ENCODE peak calls at places on chromosomes 6 and 20, in five cellular contexts. U is Peyer's patch, H is kidney epithelial cell, Q is mammary epithelial cell, D is neural crest cell. N is an unnamed sample.

GRCh38 chr6:48426636-48427035 is 315.6 kb upstream of the PTCHD4 start:
- DNase-seq in Q (peak), D (no peak), H (peak), U (no peak), N (no peak)

GRCh38 chr6:27293436-27294152 is 18.5 kb downstream of the POM121L2 start:
- DNase-seq in U (no peak), D (peak), Q (peak), H (no peak), N (peak)

GRCh38 chr20:51610761-51611624 is 68.5 kb upstream of the NFATC2 start:
- DNase-seq in Q (no peak), U (no peak), H (no peak), D (no peak), N (no peak)

GRCh38 chr6:87261534-87261933 is 60.9 kb upstream of the SMIM8 start:
- DNase-seq in U (no peak), D (no peak), Q (no peak), H (no peak), N (no peak)

GRCh38 chr20:50027611-50028105 is 44.9 kb downstream of the SNAI1 start:
- DNase-seq in H (peak), U (no peak), Q (peak), D (no peak), N (no peak)

GRCh38 chr6:79373246-79373645 is 138.8 kb upstream of the HMGN3 start:
- DNase-seq in D (no peak), H (no peak), U (no peak), Q (no peak), N (no peak)

GRCh38 chr6:56594699-56595098 is 48.0 kb downstream of the DST start:
- DNase-seq in U (no peak), H (no peak), Q (no peak), D (no peak), N (no peak)

GRCh38 chr6:136751478-136751956 is 40.8 kb downstream of the MAP3K5 start:
- DNase-seq in Q (no peak), H (no peak), U (no peak), D (no peak), N (no peak)

GRCh38 chr6:155315516-155315871 is 1.2 kb upstream of the TFB1M start:
- DNase-seq in D (no peak), U (no peak), Q (peak), H (no peak), N (no peak)

GRCh38 chr6:2744206-2744771 is 6.4 kb downstream of the MYLK4 start:
- DNase-seq in Q (no peak), H (no peak), U (no peak), D (no peak), N (no peak)

GRCh38 chr6:104325341-104326172 is 534.2 kb downstream of the HACE1 start:
- DNase-seq in U (no peak), Q (peak), D (peak), H (no peak), N (no peak)

GRCh38 chr20:884983-885952 is 30.9 kb downstream of the ANGPT4 start:
- DNase-seq in D (peak), H (no peak), Q (peak), U (no peak), N (peak)

GRCh38 chr6:128495536-128496333 is 24.7 kb downstream of the PTPRK start:
- DNase-seq in U (no peak), Q (no peak), D (no peak), H (no peak), N (no peak)

GRCh38 chr6:95518630-95519227 is 58.6 kb upstream of the MANEA start:
- DNase-seq in Q (no peak), D (no peak), U (no peak), H (no peak), N (no peak)

GRCh38 chr6:64672131-64672530 is 1034.9 kb downstream of the EYS start:
- DNase-seq in Q (no peak), D (no peak), U (no peak), H (no peak), N (no peak)

GRCh38 chr6:10406556-10406955 is 8.3 kb downstream of the TFAP2A start:
- DNase-seq in H (no peak), Q (peak), D (no peak), U (no peak), N (no peak)

GRCh38 chr20:12699374-12700228 is 309.2 kb upstream of the SPTLC3 start:
- DNase-seq in D (no peak), H (no peak), U (no peak), Q (peak), N (no peak)

GRCh38 chr6:37759221-37760154 is 60.0 kb upstream of the ZFAND3 start:
- DNase-seq in D (no peak), H (no peak), Q (no peak), U (no peak), N (no peak)

GRCh38 chr6:133587841-133588240 is 301.1 kb upstream of the TCF21 start:
- DNase-seq in Q (no peak), U (no peak), D (no peak), H (no peak), N (no peak)

GRCh38 chr6:2667617-2668016 is 83.1 kb downstream of the MYLK4 start:
- DNase-seq in Q (no peak), H (no peak), U (no peak), D (no peak), N (no peak)

GRCh38 chr6:154961141-154961540 is 34.0 kb upstream of the TIAM2 start:
- DNase-seq in Q (no peak), U (no peak), H (no peak), D (no peak), N (no peak)

GRCh38 chr20:6831461-6831860 is 64.0 kb downstream of the BMP2 start:
- DNase-seq in Q (no peak), D (no peak), H (no peak), U (no peak), N (no peak)

GRCh38 chr20:59175861-59176260 is 12.2 kb downstream of the ZNF831 start:
- DNase-seq in D (no peak), H (no peak), Q (no peak), U (no peak), N (no peak)

GRCh38 chr6:85669735-85670194 is 27.1 kb upstream of the SYNCRIP start:
- DNase-seq in Q (peak), U (no peak), D (no peak), H (no peak), N (no peak)

GRCh38 chr6:158410784-158411183 is 98.5 kb downstream of the TULP4 start:
- DNase-seq in D (no peak), Q (no peak), H (no peak), U (no peak), N (no peak)

GRCh38 chr6:3226422-3227362 is 761 bp downstream of the TUBB2B start:
- DNase-seq in H (no peak), D (peak), Q (no peak), U (no peak), N (peak)

GRCh38 chr6:6512711-6513110 is 75.8 kb upstream of the LY86 start:
- DNase-seq in U (no peak), Q (no peak), D (no peak), H (no peak), N (no peak)

GRCh38 chr6:75171151-75171550 is 34.7 kb downstream of the COL12A1 start:
- DNase-seq in D (no peak), H (no peak), Q (no peak), U (no peak), N (no peak)

GRCh38 chr6:43849844-43850243 is 79.8 kb downstream of the VEGFA start:
- DNase-seq in U (no peak), D (no peak), Q (no peak), H (no peak), N (no peak)

GRCh38 chr20:25496968-25497401 is 88.3 kb downstream of the NINL start:
- DNase-seq in U (no peak), D (no peak), Q (peak), H (peak), N (no peak)

DNA sequence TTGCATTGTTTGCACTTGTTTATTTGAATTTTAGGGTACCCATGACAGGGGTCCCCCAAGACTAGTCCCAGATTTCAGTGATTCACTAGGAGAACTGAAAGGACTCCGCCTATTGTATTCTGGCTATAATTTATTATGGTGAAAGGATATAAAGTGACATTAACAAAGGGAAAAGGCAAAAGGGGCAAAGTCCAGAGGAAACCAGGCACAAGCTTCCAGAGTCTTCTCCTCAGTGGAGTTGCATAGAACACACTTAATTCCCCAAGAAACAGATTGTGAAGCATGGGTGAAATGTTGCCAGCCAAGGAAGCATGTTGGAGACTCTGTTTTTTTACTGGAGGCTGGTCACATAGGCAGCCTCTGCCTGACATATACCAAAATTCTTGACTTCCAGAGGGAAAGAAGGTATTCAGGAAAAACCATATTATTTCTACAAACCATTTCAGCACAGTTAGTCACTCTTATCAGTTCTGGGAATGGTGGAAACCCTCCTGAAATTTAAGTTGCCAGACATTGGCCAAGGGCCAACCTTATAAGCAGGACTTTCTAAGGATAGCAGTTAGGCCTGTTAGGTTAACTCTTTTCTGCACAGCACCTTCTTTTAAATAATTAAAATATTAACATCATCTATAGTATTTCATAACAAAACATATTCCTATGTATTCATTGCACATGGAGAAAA is 71.8 kb downstream of the FIG4 start:
- DNase-seq in H (no peak), U (no peak), Q (no peak), D (no peak), N (no peak)
- TF ChIP-seq CTCF in H (no peak), U (no peak), Q (no peak), D (no peak), N (no peak)

DNA sequence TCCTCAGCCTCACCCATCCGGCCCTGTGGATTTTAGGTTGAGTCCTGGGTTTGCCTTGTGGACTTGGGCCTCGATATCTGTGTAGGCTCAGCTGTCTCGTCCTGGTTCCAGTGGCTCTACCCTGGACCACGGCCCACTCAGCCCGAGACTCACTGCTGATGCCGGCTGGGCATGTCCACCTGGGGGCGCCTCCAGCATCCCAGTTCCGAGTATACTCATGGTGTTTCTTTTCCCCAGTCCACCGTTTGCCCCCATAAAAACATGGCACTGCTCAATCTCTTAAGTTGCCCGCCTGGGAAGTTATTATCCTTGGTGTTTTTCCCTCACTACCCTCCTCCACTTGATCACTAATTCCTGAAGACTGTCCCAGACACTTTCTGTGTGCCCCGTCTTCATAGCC is 99.1 kb downstream of the ARID1B start:
- DNase-seq in H (no peak), U (no peak), D (peak), Q (no peak), N (peak)
- TF ChIP-seq CTCF in H (peak), U (no peak), D (peak), Q (peak), N (peak)

GRCh38 chr6:14512246-14512645 is 394.7 kb downstream of the CD83 start:
- DNase-seq in D (no peak), H (no peak), U (no peak), Q (no peak), N (no peak)

GRCh38 chr6:14511192-14511591 is 393.6 kb downstream of the CD83 start:
- DNase-seq in H (no peak), Q (no peak), D (no peak), U (no peak), N (no peak)

GRCh38 chr6:14506656-14507242 is 389.2 kb downstream of the CD83 start:
- DNase-seq in Q (no peak), H (no peak), U (no peak), D (no peak), N (no peak)

GRCh38 chr6:14513726-14514125 is 396.2 kb downstream of the CD83 start:
- DNase-seq in U (no peak), Q (no peak), D (no peak), H (no peak), N (no peak)

DNA sequence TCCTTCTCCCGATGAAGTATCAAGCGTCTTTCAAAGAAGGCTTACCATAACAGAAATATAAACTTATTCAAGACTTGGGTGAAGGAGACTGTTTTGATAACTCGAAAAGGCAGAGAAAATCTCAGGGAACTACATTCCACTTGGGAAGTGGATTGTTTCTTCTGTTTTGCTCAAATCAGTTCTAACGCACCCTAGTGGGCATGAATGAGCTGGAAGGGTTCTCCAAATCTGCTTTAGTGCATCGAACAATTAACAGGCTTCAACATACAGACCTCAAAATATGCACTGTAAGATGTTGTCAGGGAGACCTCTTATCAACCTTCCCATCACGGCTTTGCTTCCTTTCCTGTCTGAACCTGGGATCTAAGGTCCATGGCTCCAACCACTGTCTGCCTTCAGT is 392.5 kb downstream of the CD83 start:
- DNase-seq in Q (no peak), D (no peak), H (no peak), U (no peak), N (no peak)
- TF ChIP-seq CTCF in Q (no peak), D (no peak), H (no peak), U (no peak), N (no peak)

DNA sequence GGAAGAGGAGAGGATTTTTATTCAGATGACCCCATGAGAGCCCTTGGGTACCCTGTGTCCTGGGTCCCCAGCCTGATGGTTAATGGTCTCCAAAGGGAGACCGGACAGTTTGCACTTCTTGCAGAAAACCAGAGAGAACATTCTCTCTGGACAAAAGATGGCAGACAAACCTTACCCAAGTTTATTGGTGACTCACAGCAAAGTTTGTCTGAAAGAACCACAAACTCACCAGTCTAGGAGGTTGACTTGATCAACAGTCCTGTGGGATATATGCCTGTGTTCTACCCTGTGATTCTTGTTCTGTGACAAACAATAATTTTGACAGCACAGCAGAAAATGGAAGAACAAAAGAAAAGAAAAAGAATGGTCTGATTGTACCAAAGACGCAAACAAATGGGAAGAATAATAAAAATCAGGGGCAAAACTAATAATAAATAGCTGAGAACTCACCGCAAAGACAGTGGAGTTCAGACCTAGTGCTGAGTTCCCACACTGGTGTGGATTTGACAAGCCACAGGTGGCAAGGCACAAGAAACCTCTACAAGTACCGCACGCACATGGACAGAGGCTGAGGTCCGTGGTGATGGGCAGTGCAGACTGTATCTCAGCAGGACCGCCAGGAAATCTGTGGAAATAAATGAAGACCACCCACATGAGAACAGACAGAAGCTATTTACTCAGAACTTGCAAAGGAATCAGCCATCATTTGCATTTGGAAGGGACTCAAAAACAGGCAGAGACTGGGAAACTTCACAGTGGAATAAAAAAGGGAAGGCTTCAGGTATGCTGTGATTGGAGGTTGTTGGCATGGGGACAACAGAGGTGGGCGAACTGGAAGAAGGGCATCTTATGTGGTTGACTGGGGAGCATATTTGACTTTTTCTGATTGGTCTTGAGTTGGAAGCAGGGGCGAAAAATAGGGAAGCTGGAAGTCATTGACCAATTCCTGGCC is 246.3 kb upstream of the RNF24 start:
- DNase-seq in H (no peak), Q (peak), D (no peak), U (no peak), N (no peak)
- TF ChIP-seq CTCF in H (no peak), Q (peak), D (no peak), U (no peak), N (no peak)

GRCh38 chr6:146526192-146526591 is 17.4 kb upstream of the RAB32 start:
- DNase-seq in H (no peak), D (no peak), U (no peak), Q (no peak), N (no peak)
- TF ChIP-seq CTCF in H (peak), D (peak), U (no peak), Q (peak), N (no peak)

DNA sequence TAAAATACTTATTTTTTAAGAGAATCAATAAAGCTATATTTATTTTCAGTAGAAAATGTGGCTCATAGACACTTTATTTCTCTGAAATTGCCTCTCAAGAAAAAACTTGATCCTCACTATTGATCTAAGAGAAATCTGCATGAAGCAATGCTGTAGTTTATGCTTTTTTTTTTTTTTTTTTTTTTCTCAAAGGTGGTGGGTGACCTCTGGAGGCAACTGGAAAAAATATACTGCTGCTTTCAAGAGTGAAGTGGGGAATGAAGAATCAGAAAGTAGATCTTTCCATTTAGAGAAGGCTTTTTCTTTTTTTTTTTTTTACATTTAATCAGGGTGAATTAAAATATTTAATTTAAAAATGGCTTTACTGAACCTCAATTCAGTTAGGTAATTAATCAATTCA is 169.3 kb downstream of the SLC16A10 start:
- DNase-seq in D (no peak), H (no peak), U (no peak), Q (no peak), N (no peak)
- TF ChIP-seq CTCF in D (peak), H (peak), U (no peak), Q (peak), N (no peak)